ENCODE peak calls at places on chromosomes 16 and 17, in five cellular contexts. O, M, N, G and H are unnamed samples.

GRCh38 chr16:27775254-27775653 is 225.3 kb downstream of the KATNIP start:
- DNase-seq in O (no peak), M (no peak), N (no peak), G (no peak), H (no peak)

GRCh38 chr16:27819356-27819755 is 244.2 kb downstream of the GSG1L start:
- DNase-seq in O (no peak), M (no peak), N (no peak), G (no peak), H (no peak)

GRCh38 chr16:86619263-86619935 is 41.0 kb downstream of the FOXL1 start:
- DNase-seq in O (peak; percentile 37), M (no peak), N (no peak), G (no peak), H (no peak)

GRCh38 chr16:74778646-74779045 is 4.0 kb upstream of the FA2H start:
- DNase-seq in O (no peak), M (no peak), N (no peak), G (no peak), H (no peak)

GRCh38 chr17:7237761-7238417 is 1.4 kb downstream of the PHF23 start:
- DNase-seq in O (peak; percentile 83), M (peak; percentile 68), N (no peak), G (no peak), H (no peak)

GRCh38 chr16:89695875-89696597 is 5.5 kb downstream of the SPATA2L start:
- DNase-seq in O (no peak), M (no peak), N (no peak), G (no peak), H (no peak)

GRCh38 chr16:77974883-77975282 is 47.5 kb upstream of the CLEC3A start:
- DNase-seq in O (no peak), M (no peak), N (no peak), G (no peak), H (no peak)

GRCh38 chr17:10041287-10041612 is 136.2 kb upstream of the RCVRN start:
- DNase-seq in O (no peak), M (peak; percentile 79), N (no peak), G (no peak), H (no peak)

GRCh38 chr17:35540589-35541404 is 3.3 kb upstream of the SLFN12L start:
- DNase-seq in O (peak; percentile 39), M (no peak), N (no peak), G (no peak), H (no peak)
- TF ChIP-seq JUND in O (no peak), M (no peak), N (no peak), G (no peak), H (no peak)

GRCh38 chr16:70437582-70438324 is 1.1 kb downstream of the ST3GAL2 start:
- DNase-seq in O (no peak), M (no peak), N (no peak), G (no peak), H (no peak)
- TF ChIP-seq ATF3 in O (no peak), M (no peak), N (no peak), G (no peak), H (no peak)

DNA sequence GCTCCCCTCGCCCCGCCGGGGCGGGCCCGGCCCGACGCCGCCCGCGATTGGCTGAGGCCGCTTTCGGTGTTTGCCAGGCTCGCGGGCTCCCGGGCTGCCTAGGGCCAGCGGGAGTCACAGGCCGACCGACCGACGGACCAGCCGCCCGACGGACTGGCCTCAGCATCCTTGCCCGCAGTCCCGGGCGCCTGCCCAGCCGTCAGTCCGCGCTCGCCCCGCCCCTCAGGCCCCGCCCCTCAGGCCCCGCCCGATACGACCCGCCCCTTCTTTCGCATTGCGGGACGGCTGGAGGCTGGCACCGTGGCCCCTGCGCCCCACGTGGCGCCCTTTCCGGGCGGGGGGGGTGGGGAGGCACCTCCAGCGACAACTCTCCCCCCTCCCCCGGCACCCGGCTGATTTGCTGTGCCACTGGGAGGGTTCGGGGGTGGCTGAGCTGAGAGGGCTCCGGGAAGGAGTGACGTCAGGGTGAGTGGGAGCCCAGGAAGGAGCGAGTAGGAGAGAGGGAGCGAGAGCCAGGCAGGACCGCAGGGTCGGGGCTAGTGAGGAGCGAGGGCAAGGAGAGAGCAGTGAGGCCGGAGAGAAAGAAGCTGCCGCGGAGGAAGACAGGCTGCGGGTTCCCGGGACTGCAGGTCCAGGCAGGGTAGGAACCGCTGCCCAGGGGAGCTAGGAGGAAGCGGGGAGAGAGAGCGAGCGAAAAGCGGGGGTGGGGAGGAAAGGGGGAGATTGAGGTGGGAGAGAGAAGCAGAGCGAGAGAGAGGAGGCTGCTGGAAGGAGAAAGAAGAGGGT is at the start of gene ASPHD1:
- DNase-seq in O (peak; percentile 91), M (peak; percentile 86), N (peak; percentile 25), G (no peak), H (peak; percentile 29)
- TF ChIP-seq RAD21 in O (no peak), M (peak; percentile 47), N (no peak), G (no peak), H (no peak)

GRCh38 chr17:63984206-63984605 is 11.5 kb upstream of the SCN4A start:
- DNase-seq in O (no peak), M (no peak), N (no peak), G (no peak), H (no peak)

GRCh38 chr17:63985387-63986140 is 12.6 kb upstream of the PRR29 start:
- DNase-seq in O (peak; percentile 26), M (no peak), N (no peak), G (no peak), H (no peak)

GRCh38 chr17:63983326-63983725 is 10.6 kb upstream of the SCN4A start:
- DNase-seq in O (no peak), M (no peak), N (no peak), G (no peak), H (no peak)

GRCh38 chr17:63986842-63987615 is 11.1 kb upstream of the PRR29 start:
- DNase-seq in O (no peak), M (no peak), N (no peak), G (no peak), H (no peak)

DNA sequence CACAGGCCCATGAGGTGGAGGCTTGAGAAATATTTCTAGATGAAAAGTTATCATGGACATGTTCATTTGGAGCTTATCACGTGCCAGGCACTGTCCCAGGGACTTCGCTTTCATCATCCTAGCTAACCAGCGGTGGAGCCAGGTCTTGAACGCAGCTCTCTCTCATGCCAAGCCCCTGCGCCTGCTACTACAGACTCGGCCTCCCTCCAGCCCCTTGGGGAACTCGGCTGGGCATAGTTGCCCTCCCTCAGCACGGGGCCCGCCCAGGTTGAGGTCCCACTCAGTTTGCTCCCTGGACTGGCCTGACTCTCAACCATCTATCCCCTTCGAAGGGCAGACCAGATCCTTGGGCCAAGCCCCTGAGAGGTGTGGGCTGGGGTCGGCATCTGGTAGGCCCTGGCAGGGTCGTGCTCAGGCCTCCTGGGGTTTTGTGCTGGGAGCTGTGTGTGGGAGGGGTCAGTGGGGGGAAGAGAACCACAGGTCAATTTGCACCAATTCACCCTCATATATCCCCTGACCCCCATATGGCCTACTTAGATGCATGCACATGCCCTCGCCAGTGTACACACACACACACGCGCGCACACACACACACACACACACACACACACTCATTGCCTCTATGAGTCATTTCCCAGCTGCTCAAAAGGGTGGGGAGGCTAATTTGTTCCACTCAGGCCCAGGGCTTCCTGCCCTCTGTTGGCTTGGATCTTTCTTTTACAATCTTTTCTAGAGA is 12.1 kb upstream of the SCN4A start:
- DNase-seq in O (no peak), M (peak; percentile 38), N (no peak), G (no peak), H (peak; percentile 64)
- TF ChIP-seq JUND in O (peak; percentile 99), M (peak; percentile 85), N (no peak), G (no peak), H (no peak)

GRCh38 chr17:78908426-78908825 is 5.4 kb upstream of the CEP295NL start:
- DNase-seq in O (no peak), M (peak; percentile 33), N (no peak), G (no peak), H (no peak)

GRCh38 chr17:78904371-78904770 is 1.4 kb upstream of the CEP295NL start:
- DNase-seq in O (no peak), M (no peak), N (no peak), G (no peak), H (no peak)

GRCh38 chr17:78903101-78903779 is at the start of gene CEP295NL:
- DNase-seq in O (peak; percentile 33), M (peak; percentile 47), N (no peak), G (no peak), H (no peak)

GRCh38 chr17:78901806-78902205 is 1.2 kb downstream of the CEP295NL start:
- DNase-seq in O (no peak), M (no peak), N (no peak), G (no peak), H (no peak)

GRCh38 chr17:78905111-78905510 is 2.1 kb upstream of the CEP295NL start:
- DNase-seq in O (no peak), M (no peak), N (no peak), G (no peak), H (no peak)
- TF ChIP-seq ATF3 in O (no peak), M (no peak), N (no peak), G (no peak), H (no peak)

GRCh38 chr17:37261286-37261685 is 114.5 kb upstream of the C17orf78 start:
- DNase-seq in O (no peak), M (no peak), N (no peak), G (no peak), H (no peak)
- TF ChIP-seq RAD21 in O (no peak), M (no peak), N (no peak), G (no peak), H (no peak)

DNA sequence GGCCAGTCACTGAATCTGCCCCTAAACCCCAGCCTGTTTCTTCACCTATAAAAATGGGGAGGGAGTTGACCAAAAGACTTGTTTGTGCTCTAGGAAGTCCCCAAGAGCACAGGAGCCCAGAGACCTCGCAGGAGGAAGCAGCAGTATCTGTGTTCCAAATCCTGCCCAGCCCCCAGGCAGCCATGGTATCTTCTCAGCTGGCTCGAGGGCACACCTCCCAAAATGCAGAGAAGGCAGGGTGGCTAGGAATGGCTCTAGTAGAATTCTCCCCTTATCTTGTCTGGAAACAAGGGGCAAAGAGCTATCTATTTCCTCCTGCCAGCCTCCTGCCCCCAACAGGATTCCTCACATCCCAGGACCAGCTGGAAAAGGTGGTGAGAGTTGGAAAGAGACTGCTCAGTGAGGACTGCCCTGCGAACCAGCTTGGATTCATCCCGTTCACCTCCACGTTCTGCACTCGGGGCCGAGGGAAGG is 8.6 kb upstream of the TSPOAP1 start:
- DNase-seq in O (no peak), M (no peak), N (no peak), G (no peak), H (no peak)
- TF ChIP-seq JUND in O (no peak), M (no peak), N (no peak), G (peak; percentile 3), H (no peak)

GRCh38 chr16:17827313-17827712 is 356.6 kb upstream of the XYLT1 start:
- DNase-seq in O (no peak), M (no peak), N (no peak), G (no peak), H (no peak)
- TF ChIP-seq ATF3 in O (no peak), M (no peak), N (no peak), G (no peak), H (no peak)

DNA sequence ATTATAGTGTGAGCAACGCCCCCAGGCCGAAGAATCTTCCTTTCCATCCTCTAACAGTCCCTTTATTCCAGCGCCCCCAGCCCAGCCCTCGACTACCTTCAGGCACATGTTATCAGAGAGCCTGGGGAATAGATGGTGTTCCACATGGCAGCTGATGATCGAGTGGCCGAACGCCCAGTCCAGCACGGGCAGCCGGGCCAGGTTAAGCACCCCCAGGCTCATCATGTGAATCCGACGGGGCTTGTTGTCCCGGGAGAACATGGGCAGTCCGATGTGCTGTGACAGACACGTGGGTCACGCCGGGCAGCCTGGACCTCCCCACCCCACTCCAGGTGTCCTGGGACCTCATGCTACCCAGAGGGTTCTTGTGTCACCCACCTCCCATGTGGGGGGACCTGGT is 6.5 kb upstream of the FDXR start:
- DNase-seq in O (no peak), M (no peak), N (no peak), G (no peak), H (no peak)
- TF ChIP-seq RAD21 in O (no peak), M (no peak), N (no peak), G (no peak), H (no peak)

GRCh38 chr17:79282294-79282693 is 207.7 kb downstream of the ENGASE start:
- DNase-seq in O (no peak), M (no peak), N (no peak), G (no peak), H (no peak)
- TF ChIP-seq JUND in O (no peak), M (no peak), N (no peak), G (no peak), H (no peak)